ENCODE peak calls at places on chromosomes 11 and 22, in six cellular contexts. O is stimulated activated naive CD4-positive, alpha-beta T cell; F is activated CD4-positive, alpha-beta T cell treated with anti-CD3 and anti-CD28 coated beads for 48 hours; L is T-helper 2 cell; W is non-pigmented ciliary epithelial cell; E is C1 segment of cervical spinal cord. I is an unnamed sample.

GRCh38 chr11:82732734-82733443 is 775 bp downstream of the FAM181B start:
- DNase-seq in O (peak; percentile 38), F (peak; percentile 21), L (peak; percentile 4), W (no peak), E (no peak), I (no peak)

GRCh38 chr22:49497266-49497665 is 330.4 kb downstream of the BRD1 start:
- DNase-seq in O (no peak), F (no peak), L (no peak), W (no peak), E (no peak), I (no peak)

GRCh38 chr22:26884921-26885320 is 227.5 kb downstream of the MIAT start:
- DNase-seq in O (no peak), F (no peak), L (no peak), W (no peak), E (no peak), I (no peak)

GRCh38 chr11:110199184-110199981 is 97.0 kb downstream of the RDX start:
- DNase-seq in O (no peak), F (no peak), L (no peak), W (no peak), E (no peak), I (no peak)

GRCh38 chr11:88301478-88302140 is 35.9 kb downstream of the CTSC start:
- DNase-seq in O (no peak), F (peak; percentile 15), L (peak; percentile 55), W (no peak), E (no peak), I (no peak)

GRCh38 chr22:44358723-44359440 is 46.1 kb upstream of the SHISAL1 start:
- DNase-seq in O (no peak), F (no peak), L (no peak), W (no peak), E (no peak), I (no peak)

GRCh38 chr11:27423125-27423524 is 49.5 kb downstream of the LGR4 start:
- DNase-seq in O (no peak), F (no peak), L (no peak), W (peak; percentile 50), E (no peak), I (peak; percentile 17)

GRCh38 chr22:35631597-35631996 is 14.5 kb upstream of the MB start:
- DNase-seq in O (no peak), F (peak; percentile 58), L (peak; percentile 38), W (no peak), E (no peak), I (no peak)

GRCh38 chr11:75428989-75429640 is 3.9 kb downstream of the KLHL35 start:
- DNase-seq in O (no peak), F (no peak), L (no peak), W (no peak), E (no peak), I (no peak)

GRCh38 chr11:68962527-68963250 is 18.1 kb downstream of the MRGPRD start:
- DNase-seq in O (peak; percentile 49), F (peak; percentile 11), L (peak; percentile 78), W (no peak), E (no peak), I (no peak)

GRCh38 chr11:57154718-57155117 is 27.0 kb upstream of the LRRC55 start:
- DNase-seq in O (no peak), F (no peak), L (no peak), W (no peak), E (no peak), I (no peak)

GRCh38 chr11:10908215-10908990 is 50.5 kb upstream of the ZBED5 start:
- DNase-seq in O (no peak), F (no peak), L (no peak), W (peak; percentile 91), E (no peak), I (no peak)

GRCh38 chr11:116193321-116194114 is 579.3 kb downstream of the BUD13 start:
- DNase-seq in O (no peak), F (no peak), L (no peak), W (peak; percentile 23), E (no peak), I (no peak)

GRCh38 chr11:74673956-74674355 is 57.3 kb downstream of the CHRDL2 start:
- DNase-seq in O (no peak), F (no peak), L (no peak), W (no peak), E (peak; percentile 51), I (no peak)

GRCh38 chr11:70501026-70501901 is 102.9 kb downstream of the CTTN start:
- DNase-seq in O (no peak), F (no peak), L (no peak), W (no peak), E (peak; percentile 20), I (no peak)

GRCh38 chr11:2825261-2825885 is 60.2 kb downstream of the CDKN1C start:
- DNase-seq in O (no peak), F (no peak), L (no peak), W (no peak), E (no peak), I (peak; percentile 77)

GRCh38 chr11:44738791-44739190 is 12.0 kb downstream of the TSPAN18 start:
- DNase-seq in O (no peak), F (no peak), L (no peak), W (no peak), E (no peak), I (no peak)

GRCh38 chr11:15485432-15485831 is 370.7 kb downstream of the INSC start:
- DNase-seq in O (no peak), F (no peak), L (no peak), W (no peak), E (no peak), I (no peak)

GRCh38 chr22:21951931-21952465 is 650 bp downstream of the PPM1F start:
- DNase-seq in O (peak; percentile 11), F (peak; percentile 34), L (no peak), W (no peak), E (no peak), I (no peak)

GRCh38 chr11:13114566-13115465 is 105.7 kb downstream of the RASSF10 start:
- DNase-seq in O (no peak), F (no peak), L (no peak), W (no peak), E (peak; percentile 8), I (no peak)

GRCh38 chr11:134939905-134940304 is 527.9 kb upstream of the B3GAT1 start:
- DNase-seq in O (no peak), F (no peak), L (no peak), W (no peak), E (no peak), I (no peak)

GRCh38 chr11:33001281-33001680 is 14.4 kb upstream of the DEPDC7 start:
- DNase-seq in O (no peak), F (no peak), L (no peak), W (no peak), E (no peak), I (no peak)

GRCh38 chr22:46084943-46085830 is 65.1 kb upstream of the PPARA start:
- DNase-seq in O (no peak), F (no peak), L (no peak), W (no peak), E (no peak), I (peak; percentile 69)

GRCh38 chr11:39220501-39221230 is 2238.8 kb downstream of the LRRC4C start:
- DNase-seq in O (no peak), F (no peak), L (no peak), W (no peak), E (no peak), I (no peak)

GRCh38 chr11:119594639-119595249 is 134.3 kb downstream of the NECTIN1 start:
- DNase-seq in O (no peak), F (no peak), L (no peak), W (peak; percentile 37), E (no peak), I (no peak)

GRCh38 chr11:124085583-124085982 is 29.7 kb upstream of the VWA5A start:
- DNase-seq in O (no peak), F (no peak), L (no peak), W (no peak), E (no peak), I (no peak)

GRCh38 chr11:62789576-62789975 is 2.2 kb downstream of the TMEM223 start:
- DNase-seq in O (no peak), F (no peak), L (no peak), W (no peak), E (no peak), I (no peak)